ENCODE peak calls at places on chromosome 20, in nine cellular contexts. W is body of pancreas, V is ovary, L is heart right ventricle, Z is D721Med, T is HFFc6, B is choroid plexus epithelial cell, J is Calu3, F is A673. Q is an unnamed sample.
A peak's percentile ranks its signal among the peaks of the same experiment; 100 is the strongest.

GRCh38 chr20:52801628-52802006 is 170.5 kb upstream of the TSHZ2 start:
- DNase-seq in B (no peak), W (peak; percentile 64), J (no peak), Z (no peak), F (no peak), V (no peak), T (no peak), L (no peak), Q (no peak)

GRCh38 chr20:48671141-48671540 is 156.7 kb downstream of the PREX1 start:
- DNase-seq in B (no peak), F (no peak), L (no peak), J (no peak), T (no peak), V (no peak), W (no peak), Z (no peak), Q (no peak)

GRCh38 chr20:38209054-38209675 is 44.1 kb upstream of the TGM2 start:
- DNase-seq in Z (no peak), L (peak; percentile 69), W (no peak), B (peak; percentile 32), F (no peak), T (no peak), J (no peak), V (no peak), Q (no peak)

GRCh38 chr20:34525709-34526416 is 9.6 kb downstream of the DYNLRB1 start:
- DNase-seq in T (peak; percentile 100), B (peak; percentile 98), W (peak; percentile 79), V (peak; percentile 85), L (peak; percentile 65), Z (no peak), F (peak; percentile 10), J (peak; percentile 98), Q (no peak)

GRCh38 chr20:23100021-23100753 is 14.1 kb upstream of the CD93 start:
- DNase-seq in V (no peak), T (no peak), W (no peak), J (no peak), F (no peak), Z (no peak), B (no peak), L (no peak), Q (no peak)

GRCh38 chr20:2402271-2402980 is 21.7 kb downstream of the TGM6 start:
- DNase-seq in W (no peak), B (peak; percentile 75), V (no peak), J (peak; percentile 16), Z (no peak), F (peak; percentile 37), L (no peak), T (peak; percentile 68), Q (no peak)

GRCh38 chr20:2273634-2274302 is 22.0 kb upstream of the TGM3 start:
- DNase-seq in T (no peak), F (no peak), J (no peak), W (no peak), L (no peak), V (no peak), B (no peak), Z (no peak), Q (no peak)

GRCh38 chr20:19964289-19965263 is 52.6 kb upstream of the NAA20 start:
- DNase-seq in T (peak; percentile 74), Z (no peak), B (peak; percentile 95), V (peak; percentile 79), W (peak; percentile 71), F (no peak), J (no peak), L (no peak), Q (no peak)

GRCh38 chr20:19081937-19082336 is 130.5 kb upstream of the SLC24A3 start:
- DNase-seq in B (no peak), L (no peak), W (no peak), F (no peak), J (no peak), Z (no peak), T (no peak), V (no peak), Q (no peak)

GRCh38 chr20:36274248-36274841 is 31.8 kb upstream of the DLGAP4 start:
- DNase-seq in W (no peak), Z (no peak), L (no peak), J (no peak), B (no peak), V (no peak), T (no peak), F (no peak), Q (no peak)

GRCh38 chr20:36275011-36275410 is 31.1 kb upstream of the DLGAP4 start:
- DNase-seq in Z (no peak), F (no peak), L (no peak), V (no peak), B (no peak), J (no peak), T (no peak), W (no peak), Q (no peak)

GRCh38 chr20:36272547-36273220 is 33.5 kb upstream of the DLGAP4 start:
- DNase-seq in F (no peak), J (no peak), Z (no peak), B (no peak), L (no peak), W (no peak), V (no peak), T (no peak), Q (no peak)

GRCh38 chr20:36271639-36272546 is 34.2 kb upstream of the DLGAP4 start:
- DNase-seq in Z (no peak), W (no peak), B (no peak), J (no peak), T (no peak), V (no peak), L (no peak), F (no peak), Q (no peak)

GRCh38 chr20:36273414-36274247 is 32.5 kb upstream of the DLGAP4 start:
- DNase-seq in T (peak; percentile 17), J (peak; percentile 46), L (no peak), W (peak; percentile 12), B (peak; percentile 45), V (no peak), F (peak; percentile 30), Z (no peak), Q (peak; percentile 44)
- TF ChIP-seq CTCF in T (peak; percentile 72), J (peak; percentile 58), L (peak; percentile 25), W (peak; percentile 25), B (peak; percentile 67), V (no peak), F (peak; percentile 45), Z (no peak), Q (peak; percentile 16)

GRCh38 chr20:33006776-33007375 is 628 bp upstream of the BPIFB2 start:
- DNase-seq in Z (no peak), B (no peak), J (no peak), T (no peak), F (no peak), L (no peak), V (no peak), W (no peak), Q (no peak)

GRCh38 chr20:33004141-33004751 is at the start of gene SUN5:
- DNase-seq in J (no peak), W (no peak), T (no peak), L (no peak), F (no peak), Z (no peak), V (no peak), B (no peak), Q (no peak)

GRCh38 chr20:33007376-33008335 is at the start of gene BPIFB2:
- DNase-seq in L (no peak), Z (no peak), B (no peak), F (no peak), T (no peak), V (no peak), J (no peak), W (no peak), Q (no peak)

GRCh38 chr20:33005908-33006775 is 1.4 kb upstream of the BPIFB2 start:
- DNase-seq in L (no peak), W (no peak), B (no peak), J (no peak), F (no peak), V (no peak), T (no peak), Z (no peak), Q (no peak)

DNA sequence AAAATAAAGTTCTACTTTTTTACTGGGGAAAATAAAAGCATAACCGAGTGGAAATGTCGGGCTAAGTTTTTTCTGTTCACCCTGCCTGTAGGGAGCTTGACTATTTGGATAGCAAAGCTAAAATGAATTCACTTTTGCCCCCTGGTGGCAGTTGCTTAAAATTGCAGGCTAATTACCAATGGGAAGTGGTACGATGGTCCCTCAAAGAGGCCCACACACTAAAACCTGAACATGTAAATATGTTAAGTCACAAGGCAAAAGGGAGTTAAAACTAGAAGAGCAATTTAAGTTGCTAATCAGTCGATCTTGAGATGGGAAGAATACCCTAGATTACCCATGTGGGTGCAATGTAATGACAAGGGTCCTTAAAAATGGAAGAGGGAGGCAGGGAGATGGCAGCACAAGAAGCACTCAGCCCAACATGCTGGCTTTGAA is 916 bp upstream of the SUN5 start:
- DNase-seq in B (peak; percentile 18), W (no peak), J (no peak), L (no peak), T (no peak), Z (no peak), F (peak; percentile 26), V (no peak), Q (peak; percentile 44)
- TF ChIP-seq CTCF in B (peak; percentile 50), W (peak; percentile 15), J (peak; percentile 69), L (no peak), T (peak; percentile 83), Z (peak; percentile 31), F (peak; percentile 59), V (no peak), Q (peak; percentile 83)

GRCh38 chr20:41889125-41889870 is 271.1 kb upstream of the CHD6 start:
- DNase-seq in F (peak; percentile 57), V (no peak), L (no peak), T (no peak), J (peak; percentile 50), B (no peak), W (no peak), Z (peak; percentile 45), Q (peak; percentile 5)
- TF ChIP-seq CTCF in F (peak; percentile 28), V (no peak), L (peak; percentile 34), T (no peak), J (peak; percentile 13), B (no peak), W (no peak), Z (peak; percentile 74), Q (no peak)

GRCh38 chr20:4070323-4071176 is 55.2 kb upstream of the RNF24 start:
- DNase-seq in F (no peak), T (no peak), L (no peak), W (no peak), J (no peak), V (no peak), B (no peak), Z (no peak), Q (no peak)
- TF ChIP-seq CTCF in F (no peak), T (no peak), L (no peak), W (no peak), J (no peak), V (no peak), B (no peak), Z (no peak), Q (no peak)

DNA sequence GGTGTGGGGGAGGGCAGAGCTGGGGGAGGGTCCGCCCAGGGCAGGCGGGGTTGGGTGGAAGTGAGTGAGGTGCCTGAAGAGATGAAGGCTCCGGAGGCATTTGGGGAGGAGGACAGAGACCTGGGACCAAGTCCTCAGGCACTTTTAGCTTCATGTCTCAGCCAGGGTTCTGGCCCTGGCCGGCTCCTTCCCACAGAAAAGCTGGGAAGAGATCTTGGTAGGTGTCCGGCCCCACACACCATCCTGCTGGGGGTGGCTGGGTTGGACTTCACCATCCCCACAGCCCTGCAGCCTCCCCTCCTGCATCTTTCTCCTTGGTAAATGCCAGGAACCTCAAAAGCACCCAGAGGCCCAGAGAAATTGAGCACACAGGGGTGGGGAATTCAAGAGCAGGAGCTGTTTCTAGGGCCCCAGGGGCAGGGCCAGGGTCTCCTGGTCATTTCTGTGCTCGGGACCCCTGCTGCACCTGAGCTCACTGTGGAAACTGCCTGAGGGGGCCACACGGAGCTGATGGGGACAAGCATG is 93.7 kb upstream of the BHLHE23 start:
- DNase-seq in T (no peak), J (no peak), W (no peak), F (no peak), V (no peak), L (peak; percentile 1), B (no peak), Z (no peak), Q (no peak)
- TF ChIP-seq CTCF in T (no peak), J (no peak), W (no peak), F (no peak), V (no peak), L (no peak), B (no peak), Z (no peak), Q (no peak)

Q was measured in activated CD8-positive, alpha-beta T cell treated with anti-CD3 and anti-CD28 coated beads for 36 hours.